ENCODE peak calls at places on chromosome 4, in nine cellular contexts. Z, A, D, B, Q, C, T, U and E are unnamed samples.

GRCh38 chr4:47465008-47465407 is 1.5 kb upstream of the COMMD8 start:
- DNase-seq in Z (peak; percentile 59), A (no peak), D (no peak), B (no peak), Q (no peak), C (no peak), T (no peak), U (no peak), E (no peak)

GRCh38 chr4:73421708-73422457 is 14.1 kb upstream of the AFP start:
- DNase-seq in Z (no peak), A (no peak), D (no peak), B (no peak), Q (no peak), C (no peak), T (no peak), U (no peak), E (no peak)

GRCh38 chr4:87839309-87839946 is 6.7 kb downstream of the MEPE start:
- DNase-seq in Z (no peak), A (peak; percentile 63), D (no peak), B (peak; percentile 11), Q (peak; percentile 38), C (no peak), T (no peak), U (no peak), E (no peak)

GRCh38 chr4:112516401-112517066 is 554 bp upstream of the NEUROG2 start:
- DNase-seq in Z (no peak), A (no peak), D (no peak), B (no peak), Q (no peak), C (no peak), T (no peak), U (no peak), E (no peak)

GRCh38 chr4:100063355-100063754 is 113.3 kb upstream of the H2AZ1 start:
- DNase-seq in Z (no peak), A (no peak), D (no peak), B (no peak), Q (no peak), C (no peak), T (no peak), U (no peak), E (no peak)

GRCh38 chr4:98851806-98852205 is 77.1 kb downstream of the EIF4E start:
- DNase-seq in Z (no peak), A (peak; percentile 53), D (no peak), B (peak; percentile 15), Q (no peak), C (no peak), T (no peak), U (no peak), E (peak; percentile 24)

GRCh38 chr4:110626532-110627153 is 3.8 kb upstream of the PITX2 start:
- DNase-seq in Z (no peak), A (no peak), D (no peak), B (no peak), Q (no peak), C (no peak), T (no peak), U (no peak), E (no peak)

GRCh38 chr4:76623217-76624060 is 188.4 kb downstream of the SHROOM3 start:
- DNase-seq in Z (peak; percentile 73), A (no peak), D (no peak), B (no peak), Q (no peak), C (no peak), T (no peak), U (no peak), E (no peak)

GRCh38 chr4:62208921-62209320 is 1008.8 kb downstream of the ADGRL3 start:
- DNase-seq in Z (no peak), A (no peak), D (no peak), B (no peak), Q (no peak), C (no peak), T (no peak), U (no peak), E (no peak)

GRCh38 chr4:76535603-76536380 is 100.8 kb downstream of the SHROOM3 start:
- DNase-seq in Z (no peak), A (no peak), D (no peak), B (no peak), Q (no peak), C (no peak), T (no peak), U (no peak), E (no peak)

GRCh38 chr4:169199184-169199583 is 71.6 kb downstream of the SH3RF1 start:
- DNase-seq in Z (no peak), A (no peak), D (no peak), B (no peak), Q (no peak), C (no peak), T (no peak), U (no peak), E (no peak)

GRCh38 chr4:127622621-127622922 is 10.2 kb upstream of the INTU start:
- DNase-seq in Z (no peak), A (no peak), D (no peak), B (no peak), Q (no peak), C (no peak), T (no peak), U (no peak), E (no peak)

GRCh38 chr4:109131559-109131958 is 170.9 kb downstream of the COL25A1 start:
- DNase-seq in Z (no peak), A (no peak), D (no peak), B (no peak), Q (no peak), C (no peak), T (no peak), U (no peak), E (no peak)

GRCh38 chr4:162661913-162662312 is 498.1 kb upstream of the FSTL5 start:
- DNase-seq in Z (no peak), A (no peak), D (no peak), B (no peak), Q (no peak), C (no peak), T (no peak), U (no peak), E (no peak)

GRCh38 chr4:27463816-27464215 is 603.2 kb downstream of the STIM2 start:
- DNase-seq in Z (no peak), A (peak; percentile 3), D (no peak), B (no peak), Q (no peak), C (peak; percentile 54), T (no peak), U (no peak), E (peak; percentile 35)

GRCh38 chr4:56575820-56576429 is 70.3 kb downstream of the ARL9 start:
- DNase-seq in Z (no peak), A (peak; percentile 70), D (no peak), B (peak; percentile 34), Q (peak; percentile 42), C (no peak), T (no peak), U (no peak), E (peak; percentile 24)

GRCh38 chr4:80074059-80074458 is 1.0 kb upstream of the ANTXR2 start:
- DNase-seq in Z (no peak), A (peak; percentile 31), D (no peak), B (no peak), Q (no peak), C (no peak), T (no peak), U (no peak), E (no peak)
- H3K4me3 ChIP-seq in Z (no peak overlapping the region), A (no peak overlapping the region), D (no peak overlapping the region), B (no peak overlapping the region), Q (no peak overlapping the region), C (no peak overlapping the region), T (no peak overlapping the region), U (no peak overlapping the region), E (no peak overlapping the region)

GRCh38 chr4:42404001-42404400 is 6.7 kb downstream of the SHISA3 start:
- DNase-seq in Z (no peak), A (no peak), D (no peak), B (no peak), Q (no peak), C (no peak), T (no peak), U (no peak), E (no peak)
- TF ChIP-seq CTCF in Z (no peak), A (peak; percentile 13), D (no peak), B (no peak), Q (no peak), C (no peak), T (no peak), U (no peak), E (no peak)

GRCh38 chr4:125522588-125522987 is 207.8 kb downstream of the FAT4 start:
- DNase-seq in Z (no peak), A (no peak), D (no peak), B (no peak), Q (no peak), C (no peak), T (no peak), U (no peak), E (no peak)

GRCh38 chr4:125518281-125518680 is 203.5 kb downstream of the FAT4 start:
- DNase-seq in Z (no peak), A (no peak), D (no peak), B (no peak), Q (no peak), C (no peak), T (no peak), U (no peak), E (no peak)

GRCh38 chr4:125522992-125523391 is 208.2 kb downstream of the FAT4 start:
- DNase-seq in Z (no peak), A (no peak), D (no peak), B (no peak), Q (no peak), C (no peak), T (no peak), U (no peak), E (no peak)

GRCh38 chr4:125519376-125520171 is 204.8 kb downstream of the FAT4 start:
- DNase-seq in Z (no peak), A (no peak), D (no peak), B (no peak), Q (peak; percentile 7), C (no peak), T (no peak), U (no peak), E (no peak)

DNA sequence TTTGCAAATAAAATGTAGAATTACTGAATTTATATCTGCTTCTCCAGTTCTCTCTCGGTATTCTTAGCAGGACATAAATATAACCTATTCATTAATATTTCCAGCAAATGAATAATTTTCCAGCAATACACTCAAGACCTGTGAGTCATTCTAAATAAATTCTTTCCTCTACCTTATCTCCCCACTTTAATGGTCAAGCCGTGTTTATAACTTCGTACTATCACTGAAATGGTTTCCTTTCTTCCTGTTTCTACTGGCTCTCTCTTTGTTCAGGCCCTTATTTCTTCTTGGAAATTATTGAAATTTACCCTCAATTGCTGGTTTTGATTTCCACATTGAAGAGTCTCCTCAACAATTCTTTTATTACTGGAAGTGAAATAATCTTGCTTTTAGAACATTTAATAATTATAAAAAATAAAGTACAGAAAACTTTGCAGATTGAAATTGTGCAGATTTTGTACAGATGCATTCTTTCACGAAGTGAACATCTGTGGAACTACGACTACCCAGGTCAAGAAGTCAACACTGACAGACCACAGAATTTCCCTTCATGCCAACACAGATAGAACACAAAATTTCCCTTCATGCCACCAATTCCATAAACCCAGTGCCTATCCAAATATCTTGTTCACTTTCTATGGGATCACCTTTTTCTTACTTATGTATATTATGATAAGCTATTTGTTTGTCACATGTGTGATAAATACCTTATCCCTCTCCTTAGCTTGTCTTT is 205.7 kb downstream of the FAT4 start:
- DNase-seq in Z (no peak), A (peak; percentile 81), D (no peak), B (no peak), Q (peak; percentile 91), C (no peak), T (no peak), U (no peak), E (no peak)
- H3K4me3 ChIP-seq in Z (no peak overlapping the region), A (no peak overlapping the region), D (no peak overlapping the region), B (no peak overlapping the region), Q (no peak overlapping the region), C (no peak overlapping the region), T (no peak overlapping the region), U (no peak overlapping the region), E (no peak overlapping the region)

GRCh38 chr4:1331591-1332353 is 15.2 kb upstream of the UVSSA start:
- DNase-seq in Z (no peak), A (no peak), D (no peak), B (no peak), Q (no peak), C (no peak), T (no peak), U (no peak), E (no peak)
- TF ChIP-seq CTCF in Z (no peak), A (no peak), D (no peak), B (no peak), Q (no peak), C (no peak), T (no peak), U (no peak), E (no peak)